ENCODE peak calls at places on chromosome X, in ten cellular contexts. One of them, this sample, is unnamed.

GRCh38 chrX:68708503-68709290 is 61.2 kb downstream of the STARD8 start:
- DNase-seq in pancreas: no peak
- DNase-seq in neural crest cell: no peak
- DNase-seq in heart left ventricle: no peak
- DNase-seq in CD8-positive, alpha-beta memory T cell: no peak
- DNase-seq in immature natural killer cell: no peak
- DNase-seq in RWPE1: no peak
- DNase-seq in iPS DF 6.9: no peak
- DNase-seq in osteoblast: peak
- DNase-seq in suprapubic skin: no peak
- DNase-seq in this sample: no peak

GRCh38 chrX:49198540-49199314 is 1.3 kb downstream of the SYP start:
- DNase-seq in pancreas: no peak
- DNase-seq in neural crest cell: no peak
- DNase-seq in heart left ventricle: no peak
- DNase-seq in CD8-positive, alpha-beta memory T cell: no peak
- DNase-seq in immature natural killer cell: no peak
- DNase-seq in RWPE1: no peak
- DNase-seq in iPS DF 6.9: no peak
- DNase-seq in osteoblast: peak
- DNase-seq in suprapubic skin: no peak
- DNase-seq in this sample: no peak

GRCh38 chrX:39050427-39050826 is 249.2 kb downstream of the MID1IP1 start:
- DNase-seq in pancreas: no peak
- DNase-seq in neural crest cell: no peak
- DNase-seq in heart left ventricle: no peak
- DNase-seq in CD8-positive, alpha-beta memory T cell: no peak
- DNase-seq in immature natural killer cell: no peak
- DNase-seq in RWPE1: peak
- DNase-seq in iPS DF 6.9: no peak
- DNase-seq in osteoblast: no peak
- DNase-seq in suprapubic skin: no peak
- DNase-seq in this sample: no peak

GRCh38 chrX:70960728-70961127 is 29.8 kb upstream of the SLC7A3 start:
- DNase-seq in pancreas: no peak
- DNase-seq in neural crest cell: no peak
- DNase-seq in heart left ventricle: no peak
- DNase-seq in CD8-positive, alpha-beta memory T cell: no peak
- DNase-seq in immature natural killer cell: no peak
- DNase-seq in RWPE1: no peak
- DNase-seq in iPS DF 6.9: no peak
- DNase-seq in osteoblast: no peak
- DNase-seq in suprapubic skin: no peak
- DNase-seq in this sample: no peak

GRCh38 chrX:70166601-70167590 is 10.4 kb upstream of the DGAT2L6 start:
- DNase-seq in pancreas: no peak
- DNase-seq in neural crest cell: no peak
- DNase-seq in heart left ventricle: no peak
- DNase-seq in CD8-positive, alpha-beta memory T cell: no peak
- DNase-seq in immature natural killer cell: no peak
- DNase-seq in RWPE1: peak
- DNase-seq in iPS DF 6.9: no peak
- DNase-seq in osteoblast: peak
- DNase-seq in suprapubic skin: no peak
- DNase-seq in this sample: peak

GRCh38 chrX:10741496-10742048 is 121.2 kb upstream of the MID1 start:
- DNase-seq in pancreas: no peak
- DNase-seq in neural crest cell: no peak
- DNase-seq in heart left ventricle: no peak
- DNase-seq in CD8-positive, alpha-beta memory T cell: no peak
- DNase-seq in immature natural killer cell: no peak
- DNase-seq in RWPE1: no peak
- DNase-seq in iPS DF 6.9: no peak
- DNase-seq in osteoblast: no peak
- DNase-seq in suprapubic skin: no peak
- DNase-seq in this sample: no peak

GRCh38 chrX:100477949-100478348 is 67.9 kb upstream of the PCDH19 start:
- DNase-seq in pancreas: no peak
- DNase-seq in neural crest cell: no peak
- DNase-seq in heart left ventricle: no peak
- DNase-seq in CD8-positive, alpha-beta memory T cell: no peak
- DNase-seq in immature natural killer cell: no peak
- DNase-seq in RWPE1: no peak
- DNase-seq in iPS DF 6.9: no peak
- DNase-seq in osteoblast: no peak
- DNase-seq in suprapubic skin: no peak
- DNase-seq in this sample: no peak

GRCh38 chrX:69503835-69504625 is at the start of gene NALF2:
- DNase-seq in pancreas: peak
- DNase-seq in neural crest cell: peak
- DNase-seq in heart left ventricle: no peak
- DNase-seq in CD8-positive, alpha-beta memory T cell: no peak
- DNase-seq in immature natural killer cell: no peak
- DNase-seq in RWPE1: peak
- DNase-seq in iPS DF 6.9: no peak
- DNase-seq in osteoblast: peak
- DNase-seq in suprapubic skin: no peak
- DNase-seq in this sample: peak

GRCh38 chrX:71111141-71111843 is at the start of gene IL2RG:
- DNase-seq in pancreas: no peak
- DNase-seq in neural crest cell: no peak
- DNase-seq in heart left ventricle: no peak
- DNase-seq in CD8-positive, alpha-beta memory T cell: peak
- DNase-seq in immature natural killer cell: peak
- DNase-seq in RWPE1: no peak
- DNase-seq in iPS DF 6.9: no peak
- DNase-seq in osteoblast: no peak
- DNase-seq in suprapubic skin: no peak
- DNase-seq in this sample: no peak

GRCh38 chrX:56728752-56729151 is 291 bp upstream of the NBDY start:
- DNase-seq in pancreas: no peak
- DNase-seq in neural crest cell: peak
- DNase-seq in heart left ventricle: no peak
- DNase-seq in CD8-positive, alpha-beta memory T cell: peak
- DNase-seq in immature natural killer cell: no peak
- DNase-seq in RWPE1: no peak
- DNase-seq in iPS DF 6.9: no peak
- DNase-seq in osteoblast: no peak
- DNase-seq in suprapubic skin: no peak
- DNase-seq in this sample: peak

GRCh38 chrX:74248889-74249288 is 55.1 kb upstream of the ZCCHC13 start:
- DNase-seq in pancreas: no peak
- DNase-seq in neural crest cell: no peak
- DNase-seq in heart left ventricle: no peak
- DNase-seq in CD8-positive, alpha-beta memory T cell: no peak
- DNase-seq in immature natural killer cell: no peak
- DNase-seq in RWPE1: no peak
- DNase-seq in iPS DF 6.9: no peak
- DNase-seq in osteoblast: peak
- DNase-seq in suprapubic skin: no peak
- DNase-seq in this sample: no peak

GRCh38 chrX:25015486-25016360 is at the start of gene ARX:
- DNase-seq in pancreas: no peak
- DNase-seq in neural crest cell: peak
- DNase-seq in heart left ventricle: no peak
- DNase-seq in CD8-positive, alpha-beta memory T cell: no peak
- DNase-seq in immature natural killer cell: peak
- DNase-seq in RWPE1: peak
- DNase-seq in iPS DF 6.9: no peak
- DNase-seq in osteoblast: no peak
- DNase-seq in suprapubic skin: no peak
- DNase-seq in this sample: peak

GRCh38 chrX:136768469-136769084 is 12.2 kb downstream of the ARHGEF6 start:
- DNase-seq in pancreas: no peak
- DNase-seq in neural crest cell: no peak
- DNase-seq in heart left ventricle: no peak
- DNase-seq in CD8-positive, alpha-beta memory T cell: no peak
- DNase-seq in immature natural killer cell: no peak
- DNase-seq in RWPE1: peak
- DNase-seq in iPS DF 6.9: no peak
- DNase-seq in osteoblast: peak
- DNase-seq in suprapubic skin: peak
- DNase-seq in this sample: peak

GRCh38 chrX:146581981-146582712 is 227.4 kb upstream of the CXorf51B start:
- DNase-seq in pancreas: peak
- DNase-seq in neural crest cell: no peak
- DNase-seq in heart left ventricle: no peak
- DNase-seq in CD8-positive, alpha-beta memory T cell: no peak
- DNase-seq in immature natural killer cell: no peak
- DNase-seq in RWPE1: no peak
- DNase-seq in iPS DF 6.9: no peak
- DNase-seq in osteoblast: peak
- DNase-seq in suprapubic skin: no peak
- DNase-seq in this sample: no peak

GRCh38 chrX:23338334-23338733 is 3.7 kb downstream of the PTCHD1 start:
- DNase-seq in pancreas: no peak
- DNase-seq in neural crest cell: no peak
- DNase-seq in heart left ventricle: no peak
- DNase-seq in CD8-positive, alpha-beta memory T cell: no peak
- DNase-seq in immature natural killer cell: no peak
- DNase-seq in RWPE1: no peak
- DNase-seq in iPS DF 6.9: no peak
- DNase-seq in osteoblast: no peak
- DNase-seq in suprapubic skin: no peak
- DNase-seq in this sample: no peak

GRCh38 chrX:22855693-22856092 is 144.1 kb upstream of the DDX53 start:
- DNase-seq in pancreas: no peak
- DNase-seq in neural crest cell: no peak
- DNase-seq in heart left ventricle: no peak
- DNase-seq in CD8-positive, alpha-beta memory T cell: no peak
- DNase-seq in immature natural killer cell: no peak
- DNase-seq in RWPE1: no peak
- DNase-seq in iPS DF 6.9: no peak
- DNase-seq in osteoblast: no peak
- DNase-seq in suprapubic skin: no peak
- DNase-seq in this sample: no peak

GRCh38 chrX:97898798-97899197 is 1015.1 kb downstream of the RPA4 start:
- DNase-seq in pancreas: no peak
- DNase-seq in neural crest cell: no peak
- DNase-seq in heart left ventricle: no peak
- DNase-seq in CD8-positive, alpha-beta memory T cell: no peak
- DNase-seq in immature natural killer cell: no peak
- DNase-seq in RWPE1: no peak
- DNase-seq in iPS DF 6.9: no peak
- DNase-seq in osteoblast: no peak
- DNase-seq in suprapubic skin: no peak
- DNase-seq in this sample: no peak

GRCh38 chrX:63128509-63128908 is 222.6 kb downstream of the SPIN4 start:
- DNase-seq in pancreas: no peak
- DNase-seq in neural crest cell: no peak
- DNase-seq in heart left ventricle: no peak
- DNase-seq in CD8-positive, alpha-beta memory T cell: no peak
- DNase-seq in immature natural killer cell: no peak
- DNase-seq in RWPE1: no peak
- DNase-seq in iPS DF 6.9: no peak
- DNase-seq in osteoblast: no peak
- DNase-seq in suprapubic skin: no peak
- DNase-seq in this sample: peak

GRCh38 chrX:78456909-78457308 is 129.5 kb upstream of the CYSLTR1 start:
- DNase-seq in pancreas: no peak
- DNase-seq in neural crest cell: no peak
- DNase-seq in heart left ventricle: no peak
- DNase-seq in CD8-positive, alpha-beta memory T cell: no peak
- DNase-seq in immature natural killer cell: no peak
- DNase-seq in RWPE1: no peak
- DNase-seq in iPS DF 6.9: no peak
- DNase-seq in osteoblast: no peak
- DNase-seq in suprapubic skin: no peak
- DNase-seq in this sample: no peak

GRCh38 chrX:8044861-8045434 is 117.7 kb upstream of the PNPLA4 start:
- DNase-seq in pancreas: no peak
- DNase-seq in neural crest cell: no peak
- DNase-seq in heart left ventricle: no peak
- DNase-seq in CD8-positive, alpha-beta memory T cell: no peak
- DNase-seq in immature natural killer cell: no peak
- DNase-seq in RWPE1: no peak
- DNase-seq in iPS DF 6.9: no peak
- DNase-seq in osteoblast: peak
- DNase-seq in suprapubic skin: no peak
- DNase-seq in this sample: peak

GRCh38 chrX:149517308-149517707 is 12.2 kb upstream of the IDS start:
- DNase-seq in pancreas: no peak
- DNase-seq in neural crest cell: no peak
- DNase-seq in heart left ventricle: no peak
- DNase-seq in CD8-positive, alpha-beta memory T cell: no peak
- DNase-seq in immature natural killer cell: no peak
- DNase-seq in RWPE1: no peak
- DNase-seq in iPS DF 6.9: no peak
- DNase-seq in osteoblast: no peak
- DNase-seq in suprapubic skin: no peak
- DNase-seq in this sample: no peak

GRCh38 chrX:106300656-106301055 is 132.6 kb downstream of the PWWP3B start:
- DNase-seq in pancreas: no peak
- DNase-seq in neural crest cell: no peak
- DNase-seq in heart left ventricle: no peak
- DNase-seq in CD8-positive, alpha-beta memory T cell: no peak
- DNase-seq in immature natural killer cell: no peak
- DNase-seq in RWPE1: no peak
- DNase-seq in iPS DF 6.9: no peak
- DNase-seq in osteoblast: no peak
- DNase-seq in suprapubic skin: no peak
- DNase-seq in this sample: peak

GRCh38 chrX:41718481-41719245 is 5.3 kb upstream of the GPR82 start:
- DNase-seq in pancreas: no peak
- DNase-seq in neural crest cell: no peak
- DNase-seq in heart left ventricle: no peak
- DNase-seq in CD8-positive, alpha-beta memory T cell: no peak
- DNase-seq in immature natural killer cell: no peak
- DNase-seq in RWPE1: no peak
- DNase-seq in iPS DF 6.9: no peak
- DNase-seq in osteoblast: no peak
- DNase-seq in suprapubic skin: no peak
- DNase-seq in this sample: no peak

GRCh38 chrX:115909017-115909416 is 261.5 kb upstream of the AGTR2 start:
- DNase-seq in pancreas: no peak
- DNase-seq in neural crest cell: no peak
- DNase-seq in heart left ventricle: no peak
- DNase-seq in CD8-positive, alpha-beta memory T cell: no peak
- DNase-seq in immature natural killer cell: no peak
- DNase-seq in RWPE1: no peak
- DNase-seq in iPS DF 6.9: no peak
- DNase-seq in osteoblast: no peak
- DNase-seq in suprapubic skin: no peak
- DNase-seq in this sample: no peak

GRCh38 chrX:119008122-119008744 is 33.8 kb downstream of the LONRF3 start:
- DNase-seq in pancreas: no peak
- DNase-seq in neural crest cell: peak
- DNase-seq in heart left ventricle: no peak
- DNase-seq in CD8-positive, alpha-beta memory T cell: no peak
- DNase-seq in immature natural killer cell: no peak
- DNase-seq in RWPE1: peak
- DNase-seq in iPS DF 6.9: no peak
- DNase-seq in osteoblast: peak
- DNase-seq in suprapubic skin: no peak
- DNase-seq in this sample: no peak

GRCh38 chrX:18575744-18576143 is 96.2 kb downstream of the RS1 start:
- DNase-seq in pancreas: no peak
- DNase-seq in neural crest cell: no peak
- DNase-seq in heart left ventricle: no peak
- DNase-seq in CD8-positive, alpha-beta memory T cell: no peak
- DNase-seq in immature natural killer cell: no peak
- DNase-seq in RWPE1: peak
- DNase-seq in iPS DF 6.9: no peak
- DNase-seq in osteoblast: no peak
- DNase-seq in suprapubic skin: no peak
- DNase-seq in this sample: peak

GRCh38 chrX:70434914-70435586 is 9.6 kb upstream of the DLG3 start:
- DNase-seq in pancreas: no peak
- DNase-seq in neural crest cell: no peak
- DNase-seq in heart left ventricle: peak
- DNase-seq in CD8-positive, alpha-beta memory T cell: no peak
- DNase-seq in immature natural killer cell: no peak
- DNase-seq in RWPE1: no peak
- DNase-seq in iPS DF 6.9: no peak
- DNase-seq in osteoblast: peak
- DNase-seq in suprapubic skin: no peak
- DNase-seq in this sample: no peak

GRCh38 chrX:1401611-1402430 is 9.9 kb upstream of the SLC25A6 start:
- DNase-seq in pancreas: peak
- DNase-seq in neural crest cell: no peak
- DNase-seq in heart left ventricle: peak
- DNase-seq in CD8-positive, alpha-beta memory T cell: no peak
- DNase-seq in immature natural killer cell: no peak
- DNase-seq in RWPE1: no peak
- DNase-seq in iPS DF 6.9: no peak
- DNase-seq in osteoblast: no peak
- DNase-seq in suprapubic skin: peak
- DNase-seq in this sample: no peak

This sample was measured in mammary epithelial cell.